ENCODE peak calls at places on chromosome 12, in ten cellular contexts. C, X, S, J, Z, I, B, U, L and V are unnamed samples.
A peak's percentile ranks its signal among the peaks of the same experiment; 100 is the strongest.

GRCh38 chr12:103503546-103504480 is 8.0 kb upstream of the C12orf42 start:
- DNase-seq in C (no peak), X (peak; percentile 22), S (peak; percentile 34), J (peak; percentile 76), Z (no peak), I (no peak), B (no peak), U (peak; percentile 65), L (no peak), V (no peak)

GRCh38 chr12:112380663-112381420 is 1.4 kb downstream of the HECTD4 start:
- DNase-seq in C (no peak), X (peak; percentile 43), S (no peak), J (no peak), Z (no peak), I (no peak), B (no peak), U (no peak), L (no peak), V (no peak)

GRCh38 chr12:15788266-15789214 is 648 bp downstream of the EPS8 start:
- DNase-seq in C (peak; percentile 69), X (peak; percentile 46), S (peak; percentile 66), J (peak; percentile 75), Z (peak; percentile 32), I (peak; percentile 56), B (no peak), U (peak; percentile 42), L (peak; percentile 20), V (peak; percentile 40)

GRCh38 chr12:32053881-32054624 is 52.6 kb upstream of the BICD1 start:
- DNase-seq in C (no peak), X (no peak), S (peak; percentile 36), J (peak; percentile 70), Z (no peak), I (no peak), B (no peak), U (no peak), L (no peak), V (no peak)

GRCh38 chr12:92046557-92046956 is 99.1 kb downstream of the BTG1 start:
- DNase-seq in C (no peak), X (no peak), S (no peak), J (no peak), Z (no peak), I (no peak), B (no peak), U (no peak), L (no peak), V (no peak)

GRCh38 chr12:96770239-96770780 is 136.7 kb upstream of the NEDD1 start:
- DNase-seq in C (no peak), X (no peak), S (peak; percentile 30), J (no peak), Z (no peak), I (no peak), B (no peak), U (no peak), L (no peak), V (no peak)

GRCh38 chr12:39297946-39298345 is 145.0 kb downstream of the KIF21A start:
- DNase-seq in C (no peak), X (no peak), S (no peak), J (no peak), Z (no peak), I (no peak), B (no peak), U (no peak), L (no peak), V (no peak)

GRCh38 chr12:122244565-122245371 is 18.9 kb upstream of the DIABLO start:
- DNase-seq in C (no peak), X (no peak), S (no peak), J (no peak), Z (no peak), I (no peak), B (no peak), U (no peak), L (no peak), V (no peak)

GRCh38 chr12:49947593-49948226 is 2.8 kb upstream of the AQP2 start:
- DNase-seq in C (no peak), X (no peak), S (no peak), J (no peak), Z (no peak), I (peak; percentile 6), B (no peak), U (no peak), L (no peak), V (peak; percentile 16)

GRCh38 chr12:120496353-120497340 is 734 bp downstream of the DYNLL1 start:
- DNase-seq in C (peak; percentile 62), X (peak; percentile 72), S (peak; percentile 45), J (peak; percentile 44), Z (peak; percentile 59), I (peak; percentile 55), B (no peak), U (peak; percentile 53), L (no peak), V (no peak)

GRCh38 chr12:42967850-42968249 is 378.3 kb upstream of the PRICKLE1 start:
- DNase-seq in C (no peak), X (no peak), S (no peak), J (no peak), Z (no peak), I (no peak), B (no peak), U (no peak), L (no peak), V (no peak)

GRCh38 chr12:43540474-43540873 is 11.5 kb downstream of the ADAMTS20 start:
- DNase-seq in C (no peak), X (no peak), S (no peak), J (no peak), Z (no peak), I (no peak), B (peak; percentile 5), U (no peak), L (no peak), V (no peak)

GRCh38 chr12:45517360-45517759 is 212.1 kb upstream of the ARID2 start:
- DNase-seq in C (no peak), X (no peak), S (no peak), J (no peak), Z (no peak), I (no peak), B (no peak), U (no peak), L (no peak), V (no peak)

GRCh38 chr12:80531646-80532045 is 87.6 kb downstream of the PTPRQ start:
- DNase-seq in C (no peak), X (no peak), S (no peak), J (no peak), Z (no peak), I (no peak), B (no peak), U (no peak), L (no peak), V (no peak)

GRCh38 chr12:93740721-93741120 is 63.5 kb downstream of the CRADD start:
- DNase-seq in C (peak; percentile 25), X (no peak), S (no peak), J (no peak), Z (no peak), I (no peak), B (no peak), U (no peak), L (no peak), V (no peak)

GRCh38 chr12:18658829-18659228 is 79.0 kb downstream of the PLCZ1 start:
- DNase-seq in C (no peak), X (no peak), S (no peak), J (no peak), Z (no peak), I (no peak), B (no peak), U (no peak), L (no peak), V (no peak)

GRCh38 chr12:127494961-127495915 is 771.7 kb upstream of the TMEM132C start:
- DNase-seq in C (no peak), X (no peak), S (no peak), J (no peak), Z (no peak), I (no peak), B (no peak), U (no peak), L (no peak), V (no peak)

GRCh38 chr12:19045421-19045820 is 84.1 kb upstream of the PLEKHA5 start:
- DNase-seq in C (peak; percentile 55), X (no peak), S (no peak), J (no peak), Z (no peak), I (no peak), B (no peak), U (no peak), L (no peak), V (no peak)

GRCh38 chr12:49863946-49864816 is 21.3 kb upstream of the BCDIN3D start:
- DNase-seq in C (no peak), X (no peak), S (no peak), J (no peak), Z (no peak), I (no peak), B (no peak), U (no peak), L (no peak), V (no peak)

GRCh38 chr12:123794027-123794426 is 31.9 kb downstream of the DNAH10 start:
- DNase-seq in C (no peak), X (no peak), S (no peak), J (no peak), Z (no peak), I (no peak), B (no peak), U (no peak), L (no peak), V (no peak)
- TF ChIP-seq CTCF in C (no peak), X (no peak), S (no peak), J (no peak), Z (no peak), I (no peak), B (no peak), U (no peak), L (no peak), V (no peak)

GRCh38 chr12:125755512-125755911 is 690.3 kb downstream of the AACS start:
- DNase-seq in C (no peak), X (no peak), S (no peak), J (no peak), Z (no peak), I (no peak), B (no peak), U (no peak), L (no peak), V (no peak)
- TF ChIP-seq CTCF in C (no peak), X (no peak), S (no peak), J (no peak), Z (no peak), I (no peak), B (no peak), U (no peak), L (no peak), V (no peak)

DNA sequence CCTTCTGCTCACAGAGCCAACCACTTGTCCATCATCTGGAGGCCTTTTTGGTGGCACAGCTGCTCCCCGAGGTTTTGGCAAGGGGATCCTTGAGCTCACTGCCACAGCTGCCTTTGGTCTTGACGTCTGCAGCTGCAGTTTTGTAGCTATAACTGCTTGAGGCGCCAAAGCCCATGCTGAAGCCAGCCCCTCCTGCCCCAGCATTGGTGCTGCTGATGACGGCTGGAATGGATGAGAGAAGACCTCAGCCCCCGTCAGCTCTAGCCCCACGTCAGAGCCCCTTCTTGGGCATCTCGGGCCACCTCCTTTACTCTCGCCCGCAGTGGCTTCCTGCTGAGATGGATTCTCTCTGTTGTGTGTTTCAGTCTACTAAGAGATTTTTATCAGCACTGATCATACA is 12.3 kb upstream of the KRT74 start:
- DNase-seq in C (no peak), X (no peak), S (no peak), J (no peak), Z (no peak), I (no peak), B (no peak), U (peak; percentile 60), L (no peak), V (peak; percentile 8)
- TF ChIP-seq CTCF in C (no peak), X (no peak), S (no peak), J (no peak), Z (no peak), I (no peak), B (no peak), U (peak; percentile 42), L (no peak), V (no peak)

GRCh38 chr12:47098099-47098498 is 18.3 kb upstream of the AMIGO2 start:
- DNase-seq in C (no peak), X (no peak), S (no peak), J (no peak), Z (no peak), I (no peak), B (no peak), U (no peak), L (no peak), V (no peak)
- TF ChIP-seq CTCF in C (no peak), X (no peak), S (no peak), J (no peak), Z (no peak), I (no peak), B (no peak), U (no peak), L (no peak), V (no peak)